ENCODE peak calls at places on chromosomes 11 and 22, in six cellular contexts. C is PC-3, U is cardiac fibroblast, I is Peyer's patch, X is astrocyte of the spinal cord, B is GM06990. N is an unnamed sample.

GRCh38 chr11:130528301-130528651 is 79.8 kb downstream of the ADAMTS15 start:
- DNase-seq in C (peak; percentile 73), U (no peak), I (no peak), X (no peak), B (no peak), N (no peak)

GRCh38 chr11:126205359-126205758 is 6.1 kb downstream of the RPUSD4 start:
- DNase-seq in C (no peak), U (no peak), I (no peak), X (no peak), B (no peak), N (no peak)

GRCh38 chr22:35749808-35750207 is 32.1 kb downstream of the APOL5 start:
- DNase-seq in C (no peak), U (no peak), I (no peak), X (no peak), B (peak; percentile 41), N (peak; percentile 86)

GRCh38 chr11:27605422-27605821 is 94.8 kb downstream of the BDNF start:
- DNase-seq in C (no peak), U (no peak), I (no peak), X (no peak), B (no peak), N (no peak)

GRCh38 chr11:11444027-11444799 is 91.2 kb upstream of the CSNK2A3 start:
- DNase-seq in C (no peak), U (peak; percentile 38), I (no peak), X (peak; percentile 41), B (no peak), N (no peak)

GRCh38 chr22:40636380-40637180 is at the start of gene MRTFA:
- DNase-seq in C (peak; percentile 98), U (peak; percentile 100), I (peak; percentile 100), X (peak; percentile 100), B (peak; percentile 99), N (peak; percentile 100)

GRCh38 chr11:131674051-131674755 is 303.8 kb downstream of the NTM start:
- DNase-seq in C (peak; percentile 79), U (peak; percentile 81), I (peak; percentile 65), X (peak; percentile 80), B (peak; percentile 52), N (peak; percentile 63)

GRCh38 chr22:48088926-48089536 is 1326.6 kb downstream of the TBC1D22A start:
- DNase-seq in C (no peak), U (no peak), I (no peak), X (no peak), B (no peak), N (no peak)

GRCh38 chr11:122202951-122203456 is 87.0 kb upstream of the BLID start:
- DNase-seq in C (peak; percentile 95), U (peak; percentile 82), I (peak; percentile 60), X (peak; percentile 85), B (peak; percentile 11), N (peak; percentile 36)

GRCh38 chr11:46886211-46886610 is 32.1 kb downstream of the LRP4 start:
- DNase-seq in C (no peak), U (no peak), I (no peak), X (no peak), B (no peak), N (no peak)

GRCh38 chr11:87286338-87286737 is 248.6 kb downstream of the TMEM135 start:
- DNase-seq in C (no peak), U (no peak), I (no peak), X (no peak), B (no peak), N (no peak)

GRCh38 chr22:43042101-43042780 is 27.3 kb upstream of the PACSIN2 start:
- DNase-seq in C (no peak), U (no peak), I (no peak), X (peak; percentile 70), B (no peak), N (no peak)

GRCh38 chr11:74685905-74686304 is 45.3 kb downstream of the CHRDL2 start:
- DNase-seq in C (no peak), U (no peak), I (peak; percentile 24), X (no peak), B (no peak), N (peak; percentile 9)

GRCh38 chr11:121652982-121653381 is 200.2 kb upstream of the SORL1-AS1 start:
- DNase-seq in C (peak; percentile 30), U (peak; percentile 59), I (no peak), X (peak; percentile 40), B (no peak), N (no peak)

GRCh38 chr11:74278721-74279148 is 32.7 kb downstream of the P4HA3 start:
- DNase-seq in C (peak; percentile 93), U (peak; percentile 98), I (no peak), X (peak; percentile 100), B (no peak), N (no peak)

GRCh38 chr22:20584872-20585639 is 77.6 kb downstream of the MED15 start:
- DNase-seq in C (no peak), U (no peak), I (peak; percentile 43), X (no peak), B (no peak), N (no peak)

GRCh38 chr22:30167327-30167726 is 79.2 kb downstream of the LIF start:
- DNase-seq in C (no peak), U (no peak), I (no peak), X (no peak), B (no peak), N (no peak)
- TF ChIP-seq CTCF in C (no peak), U (no peak), I (no peak), X (no peak), B (no peak), N (no peak)

GRCh38 chr11:61974766-61975631 is 7.6 kb upstream of the FTH1 start:
- DNase-seq in C (peak; percentile 66), U (peak; percentile 44), I (no peak), X (no peak), B (no peak), N (no peak)

GRCh38 chr11:61972112-61972795 is 4.8 kb upstream of the FTH1 start:
- DNase-seq in C (no peak), U (no peak), I (no peak), X (no peak), B (no peak), N (no peak)

GRCh38 chr11:61973603-61974162 is 6.2 kb upstream of the FTH1 start:
- DNase-seq in C (no peak), U (peak; percentile 43), I (no peak), X (no peak), B (no peak), N (no peak)

GRCh38 chr11:61971177-61972111 is 4.0 kb upstream of the FTH1 start:
- DNase-seq in C (peak; percentile 99), U (peak; percentile 100), I (peak; percentile 90), X (peak; percentile 99), B (peak; percentile 82), N (peak; percentile 93)

DNA sequence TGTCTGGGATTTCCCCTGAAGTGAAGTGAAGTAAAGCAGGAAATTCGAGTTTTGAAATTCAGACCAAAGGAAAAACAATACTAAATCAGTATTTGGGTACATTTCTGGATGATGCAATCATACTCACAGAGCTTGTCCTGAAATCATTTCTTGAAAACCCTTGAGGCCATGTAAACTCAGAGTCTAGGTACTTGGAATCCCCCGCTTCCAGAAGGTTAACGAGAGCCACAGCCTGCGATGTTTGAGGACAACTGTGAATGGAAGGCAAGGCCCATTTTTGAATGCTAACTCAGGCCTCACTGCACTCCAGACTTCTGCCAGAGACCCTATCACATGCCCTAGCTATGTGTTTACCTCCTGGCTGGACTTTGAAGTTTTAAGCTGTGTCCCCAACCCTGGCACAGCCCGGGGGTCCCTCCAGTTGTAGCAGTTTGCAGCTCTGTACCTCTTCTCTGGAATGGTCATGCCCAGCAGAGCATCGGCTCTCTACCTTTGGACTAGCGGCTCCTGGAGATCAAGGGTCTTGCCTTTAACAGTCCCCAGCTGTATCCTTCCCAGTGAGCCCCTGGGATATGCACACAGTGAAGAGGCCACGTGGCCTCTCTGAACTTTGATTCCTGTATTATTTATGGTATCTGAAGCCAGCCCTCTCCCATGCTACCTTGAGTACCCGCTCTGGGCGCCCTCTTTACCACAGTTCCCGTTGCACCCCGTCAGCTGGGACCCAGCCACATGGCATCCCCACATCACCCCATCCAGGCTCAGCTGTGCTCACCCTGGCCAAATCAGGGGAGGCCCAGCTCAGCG is 5.6 kb upstream of the FTH1 start:
- DNase-seq in C (peak; percentile 96), U (peak; percentile 94), I (peak; percentile 75), X (peak; percentile 87), B (no peak), N (peak; percentile 66)
- H3K4me3 ChIP-seq in C (no peak overlapping the region), U (no peak overlapping the region), I (peak overlapping the region; percentile 2), X (no peak overlapping the region), B (no peak overlapping the region), N (peak overlapping the region; percentile 41)

GRCh38 chr11:3810446-3810845 is 2.1 kb downstream of the PGAP2 start:
- DNase-seq in C (no peak), U (no peak), I (no peak), X (no peak), B (no peak), N (no peak)

GRCh38 chr11:3807856-3808845 is at the start of gene PGAP2:
- DNase-seq in C (peak; percentile 73), U (peak; percentile 58), I (peak; percentile 85), X (peak; percentile 31), B (peak; percentile 75), N (peak; percentile 62)

GRCh38 chr11:3809624-3809928 is 1.2 kb downstream of the PGAP2 start:
- DNase-seq in C (no peak), U (no peak), I (no peak), X (no peak), B (no peak), N (no peak)

GRCh38 chr11:3810951-3811350 is 2.6 kb downstream of the PGAP2 start:
- DNase-seq in C (no peak), U (no peak), I (no peak), X (no peak), B (no peak), N (no peak)

DNA sequence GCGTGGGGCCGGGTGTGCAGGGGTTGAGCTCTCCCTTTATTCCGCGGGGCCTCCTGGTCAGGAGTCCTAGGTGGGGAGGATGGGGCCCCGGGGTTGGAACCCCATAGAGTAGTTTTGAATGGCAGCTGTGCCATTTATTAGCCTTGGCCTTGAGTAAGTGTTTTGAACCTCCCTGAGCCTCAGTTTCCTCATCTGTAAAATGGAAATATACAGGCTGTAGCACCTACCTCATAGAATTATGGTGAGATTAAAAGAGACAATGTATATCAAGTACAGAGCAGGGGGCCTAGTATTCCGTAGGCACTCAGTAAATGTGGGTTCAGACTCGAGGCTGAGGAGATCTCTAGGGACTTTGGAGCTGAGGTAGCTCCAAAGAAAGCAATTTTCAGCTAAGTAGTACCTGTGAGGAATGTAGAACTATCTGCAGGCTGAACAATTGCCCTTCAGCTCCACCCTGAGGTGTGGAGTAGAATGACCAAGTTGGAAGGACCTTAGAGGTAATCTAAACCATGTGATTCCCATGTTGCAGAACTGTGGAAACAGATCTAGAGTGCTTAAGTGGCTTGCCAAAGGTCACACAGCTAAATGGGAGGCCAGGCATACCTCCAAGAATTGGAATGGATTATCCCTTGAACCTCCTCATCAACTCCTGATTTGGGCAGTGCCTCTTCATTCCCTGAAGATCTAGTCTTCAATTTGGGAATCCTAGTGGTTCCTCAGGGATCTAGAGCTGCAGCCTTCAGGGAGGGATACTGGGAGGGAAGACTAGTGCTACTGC is 675 bp downstream of the PGAP2 start:
- DNase-seq in C (peak; percentile 80), U (peak; percentile 55), I (no peak), X (peak; percentile 44), B (no peak), N (peak; percentile 82)
- TF ChIP-seq CTCF in C (peak; percentile 75), U (peak; percentile 33), I (peak; percentile 47), X (peak; percentile 30), B (peak; percentile 65), N (peak; percentile 64)

DNA sequence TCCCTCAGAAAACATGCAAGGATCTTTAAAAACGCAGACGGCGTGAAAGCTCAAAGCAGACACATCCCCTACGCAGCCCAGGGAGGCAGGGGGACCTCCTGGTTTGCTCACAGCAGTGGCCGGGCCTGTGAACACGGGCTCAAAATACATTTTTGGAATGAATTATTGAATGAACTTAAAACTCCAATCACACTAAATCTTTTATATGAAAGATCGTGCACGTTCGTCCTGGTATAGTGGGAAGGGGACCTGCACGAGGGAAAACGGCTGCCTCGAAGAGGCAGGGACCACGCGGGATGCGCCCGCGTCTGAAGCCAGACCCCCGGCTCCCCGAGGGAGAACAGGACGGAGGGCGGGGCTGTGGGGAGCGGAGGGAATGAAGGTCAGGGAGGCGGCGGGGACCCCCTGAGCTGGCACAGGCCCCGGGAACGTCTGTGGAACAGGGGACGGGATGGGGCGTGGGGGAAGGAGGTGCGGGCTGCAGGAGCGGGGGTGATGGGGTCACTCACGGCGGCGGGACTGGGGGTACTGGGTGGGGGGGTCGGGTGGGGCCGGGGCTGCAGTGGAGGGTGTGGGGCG is 1.3 kb upstream of the PANX2 start:
- DNase-seq in C (no peak), U (no peak), I (no peak), X (no peak), B (no peak), N (no peak)
- H3K4me3 ChIP-seq in C (no peak overlapping the region), U (no peak overlapping the region), I (peak overlapping the region; percentile 60), X (no peak overlapping the region), B (no peak overlapping the region), N (no peak overlapping the region)

N was measured in GM12865.